ENCODE peak calls at places on chromosomes 4 and X, in six cellular contexts. R is WTC11, Q is endothelial cell of umbilical vein, T is HepG2, E is K562, U is H1. I is an unnamed sample.

GRCh38 chr4:9867746-9868425 is 86.5 kb downstream of the DRD5 start:
- DNase-seq in R (no peak), Q (no peak), T (no peak), E (no peak), U (no peak), I (no peak)

GRCh38 chrX:68372665-68373064 is 60.6 kb downstream of the OPHN1 start:
- DNase-seq in R (no peak), Q (no peak), T (no peak), E (no peak), U (no peak), I (no peak)

GRCh38 chr4:504076-504475 is 5.1 kb downstream of the PIGG start:
- DNase-seq in R (no peak), Q (no peak), T (no peak), E (no peak), U (no peak), I (no peak)

GRCh38 chrX:13824746-13825145 is 7.9 kb upstream of the GPM6B start:
- DNase-seq in R (no peak), Q (no peak), T (no peak), E (no peak), U (no peak), I (no peak)

GRCh38 chr4:158208931-158209640 is 1.2 kb upstream of the TMEM144 start:
- DNase-seq in R (no peak), Q (no peak), T (no peak), E (peak; percentile 31), U (no peak), I (no peak)

GRCh38 chr4:152281211-152281610 is 254.7 kb downstream of the FBXW7 start:
- DNase-seq in R (no peak), Q (no peak), T (no peak), E (no peak), U (no peak), I (no peak)

GRCh38 chrX:118627084-118627758 is 100.2 kb upstream of the IL13RA1 start:
- DNase-seq in R (no peak), Q (peak; percentile 3), T (peak; percentile 5), E (peak; percentile 23), U (no peak), I (peak; percentile 31)

GRCh38 chr4:175614880-175615279 is 197.2 kb downstream of the GPM6A start:
- DNase-seq in R (no peak), Q (no peak), T (no peak), E (no peak), U (no peak), I (no peak)

GRCh38 chr4:99848576-99848975 is 31.9 kb downstream of the DAPP1 start:
- DNase-seq in R (no peak), Q (no peak), T (no peak), E (no peak), U (no peak), I (no peak)

GRCh38 chr4:20015825-20016224 is 235.9 kb upstream of the SLIT2 start:
- DNase-seq in R (no peak), Q (no peak), T (no peak), E (no peak), U (no peak), I (no peak)

GRCh38 chr4:114921790-114922581 is 191.4 kb downstream of the NDST4 start:
- DNase-seq in R (no peak), Q (no peak), T (peak; percentile 1), E (no peak), U (peak; percentile 41), I (no peak)

GRCh38 chr4:7375427-7375826 is 59.3 kb downstream of the PSAPL1 start:
- DNase-seq in R (no peak), Q (no peak), T (no peak), E (no peak), U (no peak), I (no peak)

GRCh38 chr4:40307627-40308497 is 27.3 kb upstream of the CHRNA9 start:
- DNase-seq in R (no peak), Q (no peak), T (no peak), E (peak; percentile 83), U (no peak), I (no peak)

GRCh38 chr4:46270986-46271596 is 118.8 kb downstream of the GABRA2 start:
- DNase-seq in R (no peak), Q (no peak), T (peak; percentile 17), E (peak; percentile 12), U (no peak), I (peak; percentile 2)

GRCh38 chr4:15416357-15417327 is 11.2 kb upstream of the C1QTNF7 start:
- DNase-seq in R (no peak), Q (no peak), T (no peak), E (no peak), U (no peak), I (no peak)
- TF ChIP-seq JUN in R (no peak), Q (no peak), T (no peak), E (no peak), U (no peak), I (no peak)

GRCh38 chrX:153726286-153727107 is 1.8 kb downstream of the ABCD1 start:
- DNase-seq in R (peak; percentile 82), Q (peak; percentile 56), T (peak; percentile 75), E (peak; percentile 81), U (peak; percentile 72), I (no peak)

GRCh38 chrX:153728095-153728494 is 3.4 kb downstream of the ABCD1 start:
- DNase-seq in R (no peak), Q (no peak), T (peak; percentile 37), E (no peak), U (no peak), I (no peak)

GRCh38 chrX:153728951-153729631 is 4.4 kb downstream of the ABCD1 start:
- DNase-seq in R (no peak), Q (no peak), T (no peak), E (no peak), U (no peak), I (no peak)

GRCh38 chrX:153725832-153726285 is 1.2 kb downstream of the ABCD1 start:
- DNase-seq in R (no peak), Q (no peak), T (no peak), E (no peak), U (no peak), I (no peak)

GRCh38 chrX:153727108-153727931 is 2.7 kb downstream of the ABCD1 start:
- DNase-seq in R (no peak), Q (peak; percentile 28), T (peak; percentile 43), E (no peak), U (no peak), I (no peak)
- TF ChIP-seq JUN in R (no peak), Q (no peak), T (no peak), E (no peak), U (no peak), I (no peak)

DNA sequence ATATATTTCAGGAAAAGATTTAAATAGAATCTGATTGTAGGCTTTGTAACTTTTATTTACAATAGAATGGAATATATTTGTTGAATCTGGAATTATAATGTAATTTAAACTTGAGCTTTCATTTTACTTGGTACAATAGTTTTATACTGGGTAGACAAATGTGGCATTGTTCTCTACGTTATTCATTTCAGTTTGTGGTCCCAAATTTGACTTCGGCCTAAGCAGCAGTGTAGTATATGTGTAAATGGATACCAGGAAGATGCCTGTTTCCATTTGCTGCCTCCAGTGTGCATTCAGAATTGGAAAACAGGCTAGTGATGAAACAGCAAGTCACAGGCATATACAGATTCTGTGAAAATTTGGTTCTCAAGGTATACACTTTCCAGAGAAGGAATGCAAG is 77.8 kb downstream of the CLDN22 start:
- DNase-seq in R (no peak), Q (no peak), T (no peak), E (no peak), U (no peak), I (no peak)
- TF ChIP-seq JUN in R (no peak), Q (no peak), T (no peak), E (no peak), U (no peak), I (no peak)

GRCh38 chrX:131826572-131826971 is 196.5 kb upstream of the STK26 start:
- DNase-seq in R (no peak), Q (no peak), T (no peak), E (no peak), U (no peak), I (no peak)

GRCh38 chrX:131830400-131831184 is 192.5 kb upstream of the STK26 start:
- DNase-seq in R (peak; percentile 73), Q (peak; percentile 82), T (peak; percentile 92), E (peak; percentile 92), U (peak; percentile 67), I (no peak)

GRCh38 chrX:131827935-131828334 is 195.2 kb upstream of the STK26 start:
- DNase-seq in R (peak; percentile 23), Q (peak; percentile 19), T (no peak), E (peak; percentile 75), U (no peak), I (no peak)

GRCh38 chrX:131828482-131828881 is 194.6 kb upstream of the STK26 start:
- DNase-seq in R (no peak), Q (no peak), T (no peak), E (peak; percentile 33), U (no peak), I (no peak)

DNA sequence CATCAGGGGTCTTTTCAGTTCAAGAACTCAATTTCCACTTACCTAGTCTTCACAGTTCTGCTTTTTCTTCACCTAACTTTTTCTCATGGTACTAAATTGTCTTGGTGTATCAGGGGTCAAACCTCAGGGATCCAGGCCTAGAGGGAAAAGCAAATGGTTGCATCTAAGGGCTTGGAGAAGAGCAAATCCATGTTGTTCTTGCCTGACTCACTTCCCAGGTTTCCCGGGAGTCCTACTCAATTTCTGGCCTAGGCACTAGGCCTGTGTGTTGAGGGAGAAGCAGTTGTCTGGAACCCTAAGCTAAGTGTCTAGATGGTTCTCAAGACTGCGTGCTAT is 191.9 kb upstream of the STK26 start:
- DNase-seq in R (no peak), Q (no peak), T (no peak), E (no peak), U (no peak), I (no peak)
- TF ChIP-seq JUN in R (no peak), Q (no peak), T (no peak), E (no peak), U (no peak), I (no peak)